ENCODE peak calls at places on chromosome 11, in eight cellular contexts. D, O, H, L, Q, P, F and Z are unnamed samples.

GRCh38 chr11:20127671-20128527 is 32.4 kb downstream of the DBX1 start:
- DNase-seq in L (peak), O (peak), Q (peak), F (peak), P (no peak), D (peak), H (peak), Z (peak)

GRCh38 chr11:34209809-34210208 is 104.4 kb downstream of the NAT10 start:
- DNase-seq in P (no peak), Q (no peak), H (no peak), F (no peak), D (no peak), L (peak), O (peak), Z (no peak)

GRCh38 chr11:133993107-133993506 is 36.3 kb upstream of the IGSF9B start:
- DNase-seq in O (no peak), H (no peak), F (no peak), L (no peak), Q (no peak), D (no peak), P (no peak), Z (no peak)

GRCh38 chr11:13303668-13304649 is 26.4 kb downstream of the BMAL1 start:
- DNase-seq in H (no peak), L (no peak), O (no peak), D (no peak), Q (no peak), F (no peak), P (no peak), Z (no peak)

GRCh38 chr11:23423119-23423518 is 562.8 kb upstream of the CCDC179 start:
- DNase-seq in Q (no peak), F (no peak), O (no peak), P (no peak), H (no peak), L (no peak), D (no peak), Z (no peak)

GRCh38 chr11:5596611-5597201 is at the start of gene TRIM6:
- DNase-seq in F (peak), H (peak), P (peak), D (no peak), Q (peak), L (peak), O (peak), Z (peak)

GRCh38 chr11:123218451-123218850 is 23.4 kb upstream of the CLMP start:
- DNase-seq in D (no peak), H (no peak), Q (no peak), L (no peak), O (peak), F (no peak), P (peak), Z (no peak)

GRCh38 chr11:118621071-118621815 is 13.8 kb downstream of the PHLDB1 start:
- DNase-seq in O (peak), L (peak), D (no peak), F (peak), Q (peak), H (peak), P (peak), Z (peak)

GRCh38 chr11:120715239-120715638 is 203.7 kb downstream of the GRIK4 start:
- DNase-seq in H (no peak), O (no peak), D (no peak), F (no peak), L (peak), Q (peak), P (no peak), Z (no peak)

GRCh38 chr11:56151376-56151775 is 8.7 kb downstream of the OR8K5 start:
- DNase-seq in F (no peak), P (no peak), Q (no peak), L (no peak), D (no peak), H (no peak), O (no peak), Z (no peak)

GRCh38 chr11:35367491-35367890 is 51.9 kb downstream of the SLC1A2 start:
- DNase-seq in P (peak), D (no peak), L (peak), Q (peak), O (peak), F (no peak), H (no peak), Z (no peak)

GRCh38 chr11:64372802-64373597 is 14.0 kb downstream of the RPS6KA4 start:
- DNase-seq in D (no peak), P (no peak), F (no peak), O (peak), Q (no peak), L (peak), H (no peak), Z (no peak)

GRCh38 chr11:66119348-66120133 is 49.5 kb downstream of the PACS1 start:
- DNase-seq in Q (peak), P (peak), O (peak), F (no peak), L (peak), D (no peak), H (peak), Z (no peak)

GRCh38 chr11:1493650-1494244 is 7.2 kb upstream of the MOB2 start:
- DNase-seq in L (no peak), D (no peak), F (no peak), Q (no peak), P (no peak), O (no peak), H (no peak), Z (no peak)

GRCh38 chr11:60378359-60378758 is at the start of gene MS4A7:
- DNase-seq in H (no peak), P (no peak), Q (no peak), O (no peak), L (no peak), F (no peak), D (no peak), Z (peak)

GRCh38 chr11:2302844-2303626 is 1.2 kb downstream of the TSPAN32 start:
- DNase-seq in L (no peak), D (no peak), Q (no peak), H (no peak), O (no peak), F (no peak), P (no peak), Z (no peak)

GRCh38 chr11:68962527-68963250 is 18.1 kb downstream of the MRGPRD start:
- DNase-seq in P (no peak), O (no peak), D (no peak), H (no peak), Q (no peak), F (no peak), L (peak), Z (no peak)

GRCh38 chr11:61596539-61596938 is 15.7 kb upstream of the SYT7 start:
- DNase-seq in F (no peak), Q (no peak), P (no peak), D (no peak), H (no peak), L (no peak), O (no peak), Z (no peak)

GRCh38 chr11:43580735-43581369 is 99.7 kb upstream of the HSD17B12 start:
- DNase-seq in Q (no peak), F (no peak), D (no peak), P (peak), L (peak), H (no peak), O (no peak), Z (no peak)

GRCh38 chr11:67415501-67416304 is at the start of gene CARNS1:
- DNase-seq in P (no peak), Q (no peak), F (no peak), L (peak), O (no peak), D (no peak), H (no peak), Z (no peak)

GRCh38 chr11:98260983-98261382 is 759.8 kb upstream of the CNTN5 start:
- DNase-seq in L (no peak), H (no peak), P (no peak), F (no peak), D (no peak), O (no peak), Q (no peak), Z (no peak)

GRCh38 chr11:107276057-107276456 is 181.6 kb downstream of the CWF19L2 start:
- DNase-seq in L (no peak), O (no peak), H (no peak), P (no peak), D (no peak), F (no peak), Q (peak), Z (no peak)

GRCh38 chr11:127000291-127000968 is at the start of gene KIRREL3:
- DNase-seq in Q (no peak), P (no peak), L (peak), F (peak), D (no peak), H (peak), O (no peak), Z (no peak)

GRCh38 chr11:15927196-15927865 is 429.0 kb downstream of the SOX6 start:
- DNase-seq in P (no peak), F (no peak), D (no peak), Q (no peak), L (no peak), O (no peak), H (no peak), Z (no peak)

GRCh38 chr11:2751523-2752203 is 51.9 kb upstream of the KCNQ1OT1 start:
- DNase-seq in Q (no peak), P (no peak), F (no peak), L (no peak), O (no peak), D (no peak), H (no peak), Z (no peak)

GRCh38 chr11:85682330-85683305 is 3.4 kb downstream of the CCDC89 start:
- DNase-seq in H (no peak), D (peak), L (peak), O (peak), Q (peak), F (no peak), P (peak), Z (peak)

GRCh38 chr11:44777537-44778199 is 50.9 kb downstream of the TSPAN18 start:
- DNase-seq in Q (no peak), D (no peak), O (no peak), F (no peak), P (no peak), H (no peak), L (no peak), Z (no peak)

GRCh38 chr11:60172011-60172410 is 10.9 kb downstream of the MS4A6A start:
- DNase-seq in O (no peak), D (no peak), H (peak), P (no peak), L (no peak), Q (no peak), F (no peak), Z (no peak)